ENCODE peak calls at places on chromosomes 12 and 14, in four cellular contexts. B, I, O and L are unnamed samples.

GRCh38 chr12:79186506-79186905 is 321.9 kb downstream of the SYT1 start:
- DNase-seq in B (no peak), I (no peak), O (no peak), L (no peak)

GRCh38 chr14:68222726-68223125 is 403.1 kb downstream of the RAD51B start:
- DNase-seq in B (no peak), I (no peak), O (no peak), L (no peak)

GRCh38 chr14:101973356-101973755 is 9.0 kb downstream of the DYNC1H1 start:
- DNase-seq in B (no peak), I (no peak), O (no peak), L (no peak)

GRCh38 chr12:112121780-112122565 is 3.4 kb upstream of the TRAFD1 start:
- DNase-seq in B (peak; percentile 86), I (peak; percentile 76), O (peak; percentile 82), L (peak; percentile 84)

GRCh38 chr12:27198036-27198435 is 46.0 kb upstream of the STK38L start:
- DNase-seq in B (no peak), I (no peak), O (peak; percentile 44), L (no peak)

GRCh38 chr12:5246196-5246595 is 185.7 kb upstream of the NTF3 start:
- DNase-seq in B (no peak), I (no peak), O (no peak), L (no peak)

GRCh38 chr12:54765652-54766051 is 88.7 kb upstream of the MUCL1 start:
- DNase-seq in B (no peak), I (no peak), O (no peak), L (no peak)

GRCh38 chr12:1781770-1782169 is 38.6 kb upstream of the LRTM2 start:
- DNase-seq in B (no peak), I (no peak), O (no peak), L (no peak)

GRCh38 chr12:53124352-53124723 is 21.1 kb downstream of the SOAT2 start:
- DNase-seq in B (no peak), I (no peak), O (no peak), L (no peak)

GRCh38 chr12:64757778-64758177 is 1.4 kb downstream of the GNS start:
- DNase-seq in B (no peak), I (no peak), O (no peak), L (no peak)

GRCh38 chr12:89827592-89827991 is 119.0 kb upstream of the ATP2B1 start:
- DNase-seq in B (no peak), I (no peak), O (no peak), L (no peak)

GRCh38 chr14:70000601-70001000 is 121.4 kb downstream of the SMOC1 start:
- DNase-seq in B (no peak), I (no peak), O (no peak), L (no peak)

GRCh38 chr12:65302891-65303290 is 24.4 kb downstream of the MSRB3 start:
- DNase-seq in B (no peak), I (no peak), O (no peak), L (no peak)

GRCh38 chr14:102723650-102724049 is 53.6 kb upstream of the TRAF3 start:
- DNase-seq in B (no peak), I (no peak), O (no peak), L (no peak)

GRCh38 chr12:89732511-89732910 is 23.9 kb upstream of the ATP2B1 start:
- DNase-seq in B (no peak), I (no peak), O (no peak), L (no peak)

GRCh38 chr12:132161046-132161781 is 17.0 kb downstream of the NOC4L start:
- DNase-seq in B (no peak), I (peak; percentile 79), O (peak; percentile 21), L (no peak)

GRCh38 chr12:62291888-62292760 is 31.9 kb downstream of the USP15 start:
- DNase-seq in B (no peak), I (no peak), O (peak; percentile 10), L (no peak)

GRCh38 chr12:47964102-47964723 is 817 bp downstream of the TMEM106C start:
- DNase-seq in B (no peak), I (peak; percentile 35), O (no peak), L (no peak)